ENCODE peak calls at places on chromosomes 16 and 17, in five cellular contexts. E is naive thymus-derived CD8-positive, alpha-beta T cell; G is T-cell; P is HCT116; Y is effector memory CD8-positive, alpha-beta T cell. W is an unnamed sample.

GRCh38 chr17:82297280-82297803 is 20.1 kb downstream of the CD7 start:
- ATAC-seq in E (peak; percentile 1), G (peak; percentile 5), P (peak; percentile 10), Y (peak; percentile 48), W (peak; percentile 34)

GRCh38 chr16:3992297-3993051 is 112.0 kb upstream of the CREBBP start:
- ATAC-seq in E (no peak), G (no peak), P (no peak), Y (no peak), W (no peak)

GRCh38 chr17:35891273-35891672 is 11.1 kb upstream of the CCL5 start:
- ATAC-seq in E (peak; percentile 52), G (no peak), P (no peak), Y (no peak), W (no peak)

GRCh38 chr16:85754403-85754802 is 3.5 kb upstream of the C16orf74 start:
- ATAC-seq in E (no peak), G (no peak), P (no peak), Y (no peak), W (no peak)

GRCh38 chr16:10189861-10190390 is 7.7 kb upstream of the GRIN2A start:
- ATAC-seq in E (no peak), G (no peak), P (no peak), Y (no peak), W (no peak)

GRCh38 chr17:64401941-64402340 is 11.3 kb upstream of the PECAM1 start:
- ATAC-seq in E (no peak), G (no peak), P (no peak), Y (no peak), W (no peak)

GRCh38 chr16:72455743-72456659 is 284.0 kb upstream of the PMFBP1 start:
- ATAC-seq in E (no peak), G (no peak), P (no peak), Y (no peak), W (no peak)

GRCh38 chr16:54424043-54424451 is 137.5 kb upstream of the IRX3 start:
- ATAC-seq in E (no peak), G (no peak), P (peak; percentile 63), Y (no peak), W (no peak)

GRCh38 chr17:2230877-2231276 is 72.7 kb downstream of the SMG6 start:
- ATAC-seq in E (no peak), G (no peak), P (no peak), Y (no peak), W (peak; percentile 53)

GRCh38 chr16:88306860-88307545 is 75.8 kb upstream of the ZNF469 start:
- ATAC-seq in E (no peak), G (no peak), P (no peak), Y (no peak), W (no peak)

GRCh38 chr17:74334393-74335039 is 8.5 kb downstream of the KIF19 start:
- ATAC-seq in E (no peak), G (no peak), P (no peak), Y (no peak), W (no peak)

GRCh38 chr17:81666092-81666341 is 388 bp downstream of the OXLD1 start:
- ATAC-seq in E (peak; percentile 35), G (peak; percentile 9), P (no peak), Y (peak; percentile 25), W (peak; percentile 23)

GRCh38 chr17:13154403-13154802 is 136.6 kb upstream of the ELAC2 start:
- ATAC-seq in E (no peak), G (no peak), P (no peak), Y (no peak), W (no peak)

GRCh38 chr17:13544292-13544691 is 57.4 kb downstream of the HS3ST3A1 start:
- ATAC-seq in E (no peak), G (no peak), P (peak; percentile 60), Y (no peak), W (peak; percentile 85)

GRCh38 chr17:81245665-81246342 is 6.7 kb downstream of the NDUFAF8 start:
- ATAC-seq in E (no peak), G (no peak), P (no peak), Y (no peak), W (no peak)

GRCh38 chr17:48578616-48579560 is 738 bp upstream of the HOXB4 start:
- ATAC-seq in E (peak; percentile 59), G (peak; percentile 58), P (peak; percentile 30), Y (peak; percentile 61), W (no peak)

W was measured in gastroesophageal sphincter.